ENCODE peak calls at places on chromosomes 12 and 14, in six cellular contexts. Q is neural crest cell, A is A549, D is HFF-Myc, F is LNCaP clone FGC, U is Calu3. M is an unnamed sample.

GRCh38 chr14:54533100-54533499 is 23.4 kb downstream of the CGRRF1 start:
- DNase-seq in U (no peak), F (no peak), Q (no peak), A (no peak), D (no peak), M (no peak)

GRCh38 chr12:131702573-131702877 is 8.4 kb upstream of the SFSWAP start:
- DNase-seq in Q (no peak), D (no peak), F (no peak), A (no peak), U (no peak), M (no peak)

GRCh38 chr14:98210045-98210678 is 1061.8 kb downstream of the BCL11B start:
- DNase-seq in Q (no peak), A (no peak), U (no peak), F (no peak), D (no peak), M (no peak)

GRCh38 chr14:35419429-35419841 is 14.9 kb upstream of the NFKBIA start:
- DNase-seq in U (no peak), D (no peak), A (no peak), Q (no peak), F (no peak), M (no peak)

GRCh38 chr14:24609667-24610344 is at the start of gene GZMH:
- DNase-seq in U (no peak), A (no peak), F (no peak), D (no peak), Q (no peak), M (no peak)

GRCh38 chr14:21097616-21098133 is 780 bp downstream of the ZNF219 start:
- DNase-seq in Q (no peak), F (no peak), D (no peak), A (no peak), U (no peak), M (no peak)

GRCh38 chr12:22981711-22982110 is 356.7 kb downstream of the ETNK1 start:
- DNase-seq in U (no peak), A (no peak), D (no peak), F (peak; percentile 18), Q (no peak), M (no peak)

GRCh38 chr14:25041898-25042297 is 8.0 kb downstream of the STXBP6 start:
- DNase-seq in Q (no peak), U (no peak), A (no peak), F (no peak), D (no peak), M (no peak)

GRCh38 chr12:6547987-6548386 is 7.9 kb downstream of the IFFO1 start:
- DNase-seq in Q (no peak), D (no peak), U (no peak), A (peak; percentile 28), F (no peak), M (no peak)

GRCh38 chr14:59664741-59665140 is 88.1 kb upstream of the CCDC175 start:
- DNase-seq in D (peak; percentile 2), F (no peak), A (no peak), U (no peak), Q (no peak), M (no peak)

GRCh38 chr12:62846506-62846905 is 88.4 kb downstream of the PPM1H start:
- DNase-seq in Q (no peak), A (no peak), F (no peak), U (no peak), D (no peak), M (no peak)

GRCh38 chr14:83372271-83372670 is 1838.6 kb upstream of the SEL1L start:
- DNase-seq in F (no peak), U (no peak), Q (no peak), A (no peak), D (no peak), M (no peak)

GRCh38 chr14:80212025-80212402 is 710 bp upstream of the DIO2 start:
- DNase-seq in U (no peak), Q (no peak), A (peak; percentile 54), F (no peak), D (no peak), M (no peak)

GRCh38 chr14:67514650-67515385 is 18.3 kb upstream of the PLEKHH1 start:
- DNase-seq in F (no peak), A (peak; percentile 45), D (no peak), Q (peak; percentile 27), U (peak; percentile 40), M (no peak)

GRCh38 chr14:67516679-67517078 is 16.4 kb upstream of the PLEKHH1 start:
- DNase-seq in Q (no peak), A (no peak), U (no peak), D (no peak), F (no peak), M (no peak)

GRCh38 chr14:67519406-67519805 is 13.7 kb upstream of the PLEKHH1 start:
- DNase-seq in F (no peak), Q (no peak), A (no peak), U (no peak), D (no peak), M (no peak)

GRCh38 chr14:67515386-67516079 is 17.6 kb upstream of the PLEKHH1 start:
- DNase-seq in Q (no peak), U (no peak), A (peak; percentile 37), D (no peak), F (no peak), M (no peak)

GRCh38 chr14:67517083-67517482 is 16.0 kb upstream of the PLEKHH1 start:
- DNase-seq in D (no peak), Q (no peak), F (no peak), A (no peak), U (no peak), M (no peak)
- TF ChIP-seq CTCF in D (no peak), Q (no peak), F (no peak), A (no peak), U (no peak), M (peak; percentile 33)

GRCh38 chr14:64796369-64796768 is 83.3 kb downstream of the SPTB start:
- DNase-seq in Q (no peak), A (no peak), U (no peak), D (no peak), F (no peak), M (peak; percentile 68)

GRCh38 chr14:64799555-64799954 is 80.2 kb downstream of the SPTB start:
- DNase-seq in F (no peak), D (no peak), A (no peak), U (no peak), Q (no peak), M (peak; percentile 64)

GRCh38 chr14:64801046-64801445 is 78.7 kb downstream of the SPTB start:
- DNase-seq in Q (no peak), F (no peak), A (no peak), U (no peak), D (no peak), M (no peak)

GRCh38 chr14:64801800-64802199 is 77.9 kb downstream of the SPTB start:
- DNase-seq in F (no peak), U (peak; percentile 50), A (peak; percentile 48), D (no peak), Q (peak; percentile 45), M (no peak)

DNA sequence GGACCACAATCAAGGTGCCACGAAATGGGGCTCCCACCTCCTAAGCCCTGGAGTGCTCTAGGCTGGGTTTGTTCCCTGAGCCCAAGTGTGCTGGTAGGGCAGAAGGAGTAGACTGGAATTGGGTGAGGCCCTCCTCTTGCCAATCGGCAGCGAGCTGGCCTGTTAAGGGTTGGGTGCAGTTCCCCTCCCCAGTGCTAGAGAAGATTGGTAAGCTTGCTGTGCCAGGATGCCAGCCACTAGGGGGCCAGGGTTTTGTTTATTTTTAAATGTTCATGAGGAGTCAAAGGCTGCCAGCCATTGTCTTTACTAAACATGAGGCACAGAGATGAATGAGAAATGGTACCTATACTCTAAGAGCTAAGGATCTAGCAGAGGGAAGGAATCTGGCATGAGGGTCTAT is 79.7 kb downstream of the SPTB start:
- DNase-seq in A (peak; percentile 53), U (peak; percentile 55), D (no peak), Q (no peak), F (peak; percentile 21), M (no peak)
- TF ChIP-seq CTCF in A (peak; percentile 55), U (peak; percentile 35), D (peak; percentile 57), Q (peak; percentile 55), F (peak; percentile 64), M (peak; percentile 78)

GRCh38 chr12:98856897-98857540 is 211.9 kb downstream of the APAF1 start:
- DNase-seq in Q (no peak), F (no peak), U (no peak), D (no peak), A (no peak), M (no peak)

GRCh38 chr12:98863167-98863566 is 218.1 kb downstream of the APAF1 start:
- DNase-seq in D (no peak), A (no peak), F (no peak), Q (no peak), U (no peak), M (no peak)

GRCh38 chr12:98864363-98864762 is 219.3 kb downstream of the APAF1 start:
- DNase-seq in U (no peak), Q (no peak), D (no peak), A (no peak), F (no peak), M (no peak)

GRCh38 chr12:98861232-98861631 is 216.1 kb downstream of the APAF1 start:
- DNase-seq in D (no peak), F (no peak), Q (no peak), A (no peak), U (no peak), M (no peak)
- TF ChIP-seq CTCF in D (no peak), F (no peak), Q (no peak), A (no peak), U (no peak), M (no peak)

GRCh38 chr14:74532246-74532645 is 38.7 kb downstream of the ISCA2 start:
- DNase-seq in D (no peak), U (no peak), F (no peak), Q (no peak), A (no peak), M (no peak)

GRCh38 chr14:74531011-74531410 is 37.4 kb downstream of the ISCA2 start:
- DNase-seq in Q (no peak), U (no peak), A (no peak), D (no peak), F (no peak), M (no peak)

GRCh38 chr14:74528406-74528805 is 34.8 kb downstream of the ISCA2 start:
- DNase-seq in F (no peak), D (no peak), U (no peak), Q (no peak), A (no peak), M (no peak)

GRCh38 chr14:74528886-74529285 is 35.3 kb downstream of the ISCA2 start:
- DNase-seq in U (no peak), A (no peak), F (no peak), D (no peak), Q (no peak), M (no peak)

DNA sequence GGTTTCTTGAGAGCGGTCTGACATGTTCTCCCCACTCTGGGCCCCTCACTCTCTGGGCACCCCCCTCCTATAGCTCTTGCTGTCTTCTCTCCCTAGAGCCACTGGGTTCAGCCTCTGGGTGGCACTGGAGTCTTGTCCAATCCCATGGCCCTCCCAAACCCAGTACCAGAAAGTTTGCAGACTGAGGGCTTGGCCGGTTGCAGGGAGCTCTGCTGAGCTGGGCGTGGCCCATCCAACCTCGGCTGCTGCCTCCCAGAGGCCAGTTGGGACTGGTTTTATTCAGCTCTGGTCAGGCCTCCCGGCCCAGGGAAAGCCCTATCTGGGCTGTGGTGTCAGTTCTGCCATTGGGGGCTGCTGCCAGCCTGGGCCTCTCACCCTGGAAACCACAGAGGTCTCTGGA is 37.9 kb downstream of the ISCA2 start:
- DNase-seq in F (no peak), A (peak; percentile 44), Q (no peak), D (peak; percentile 22), U (peak; percentile 24), M (no peak)
- TF ChIP-seq CTCF in F (peak; percentile 36), A (no peak), Q (no peak), D (peak; percentile 18), U (no peak), M (peak; percentile 65)